ENCODE peak calls at places on chromosomes 1 and 21, in four cellular contexts. J is mesenchymal stem cell, F is neuronal stem cell, Z is ovary. Y is an unnamed sample. For H3K27me3 and H3K4me1, the result is how much of the 10 kb centered on the place peaks cover.

GRCh38 chr1:109782514-109782913 is 18.8 kb upstream of the EPS8L3 start:
- DNase-seq in J (peak), F (no peak), Z (peak), Y (no peak)

GRCh38 chr1:59678809-59679228 is 135.9 kb upstream of the HOOK1 start:
- DNase-seq in Z (no peak), F (peak), J (peak), Y (peak)

GRCh38 chr21:16460936-16461335 is 731.2 kb downstream of the USP25 start:
- DNase-seq in F (no peak), Z (no peak), J (no peak), Y (no peak)

GRCh38 chr1:6807782-6808181 is 22.5 kb downstream of the CAMTA1 start:
- DNase-seq in F (no peak), Z (no peak), J (no peak), Y (no peak)

GRCh38 chr1:15246960-15247614 is at the start of gene FHAD1:
- DNase-seq in J (peak), Z (peak), F (peak), Y (peak)

GRCh38 chr1:198018529-198018928 is 101.4 kb downstream of the LHX9 start:
- DNase-seq in J (peak), F (no peak), Z (no peak), Y (no peak)

GRCh38 chr1:3650248-3651010 is 526 bp upstream of the WRAP73 start:
- DNase-seq in Z (no peak), J (no peak), F (no peak), Y (no peak)

GRCh38 chr1:164637461-164638375 is 78.7 kb downstream of the PBX1 start:
- DNase-seq in J (peak), Z (no peak), F (no peak), Y (no peak)

GRCh38 chr21:44838951-44839350 is 21.1 kb upstream of the SUMO3 start:
- DNase-seq in Z (no peak), F (no peak), J (no peak), Y (no peak)
- H3K27me3 ChIP-seq in Z (under half), F (under half), J (half or more), Y (under half)

DNA sequence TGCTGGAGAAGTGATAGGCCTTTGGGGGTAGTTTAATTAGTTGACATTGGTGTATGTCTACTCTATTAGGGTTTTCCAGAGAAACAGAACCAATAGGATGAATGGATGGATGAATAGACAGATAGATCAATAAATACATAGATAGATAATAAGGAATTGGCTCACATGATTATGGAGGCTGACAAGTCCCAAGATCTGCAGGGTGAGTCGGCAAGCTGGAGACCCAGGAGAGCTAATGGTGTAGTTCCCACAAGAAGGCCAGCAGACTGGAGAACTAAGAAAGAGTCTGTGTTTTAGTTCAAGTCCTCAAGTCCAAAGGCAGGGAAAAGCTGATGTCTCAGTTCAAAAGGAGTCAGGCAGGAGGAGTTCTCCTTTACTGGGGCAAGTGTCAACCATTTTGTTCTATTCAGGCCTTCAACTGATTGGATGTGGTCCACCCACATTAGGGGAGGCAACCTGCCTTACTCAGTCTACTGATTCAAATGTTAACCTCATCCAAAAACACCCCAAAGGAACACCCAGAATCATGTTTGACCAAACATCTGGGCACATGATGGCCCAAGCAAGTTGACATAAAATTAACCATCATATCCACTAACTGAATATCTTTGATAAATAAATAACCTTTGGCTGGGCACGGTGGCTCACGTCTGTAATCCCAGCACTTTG is 4.5 kb upstream of the SDE2 start:
- DNase-seq in F (no peak), J (no peak), Z (no peak), Y (no peak)
- H3K4me1 ChIP-seq in F (under half), J (under half), Z (under half), Y (under half)

DNA sequence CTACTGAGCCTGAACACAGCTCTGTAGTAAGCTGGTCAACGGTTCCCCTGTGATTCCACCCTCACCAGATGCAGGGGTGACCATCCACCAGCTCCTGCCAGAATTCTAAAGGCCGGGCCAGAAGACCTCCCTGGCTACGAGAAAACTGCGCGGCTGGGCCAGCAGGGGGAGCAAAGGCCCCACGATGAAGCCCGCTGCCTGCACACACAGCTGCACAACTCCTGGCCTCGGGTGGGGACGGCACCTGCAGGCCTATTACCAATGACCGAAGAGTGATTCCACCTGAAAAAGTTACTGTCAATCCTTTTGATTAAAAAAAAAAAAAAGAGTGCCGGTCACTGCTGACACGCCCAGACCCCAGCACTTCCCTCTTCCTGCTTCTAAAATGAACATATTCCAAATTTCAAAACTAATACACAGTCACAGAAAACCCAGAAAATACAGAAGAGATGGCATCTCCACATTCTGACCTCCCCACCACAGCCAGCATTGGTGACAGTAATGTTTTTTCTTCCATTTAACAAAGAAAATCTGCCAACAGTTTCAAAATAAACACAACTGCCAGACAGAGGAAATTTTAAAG is 49.8 kb upstream of the RIPK4 start:
- DNase-seq in Z (peak), J (peak), F (peak), Y (peak)
- H3K27ac ChIP-seq in Z (no peak), J (no peak), F (no peak), Y (no peak)

GRCh38 chr1:47229031-47229831 is 2.8 kb downstream of the TAL1 start:
- DNase-seq in F (no peak), J (no peak), Z (no peak), Y (no peak)

GRCh38 chr1:47230692-47231313 is 1.2 kb downstream of the TAL1 start:
- DNase-seq in J (no peak), F (no peak), Z (no peak), Y (no peak)

GRCh38 chr1:47231314-47232186 is 475 bp downstream of the TAL1 start:
- DNase-seq in Z (no peak), F (no peak), J (peak), Y (no peak)

GRCh38 chr1:47228644-47229030 is 3.4 kb downstream of the TAL1 start:
- DNase-seq in Z (no peak), F (no peak), J (no peak), Y (no peak)

GRCh38 chr1:47229884-47230691 is 1.9 kb downstream of the TAL1 start:
- DNase-seq in J (no peak), Z (no peak), F (no peak), Y (no peak)
- H3K27me3 ChIP-seq in J (half or more), Z (under half), F (half or more), Y (under half)

DNA sequence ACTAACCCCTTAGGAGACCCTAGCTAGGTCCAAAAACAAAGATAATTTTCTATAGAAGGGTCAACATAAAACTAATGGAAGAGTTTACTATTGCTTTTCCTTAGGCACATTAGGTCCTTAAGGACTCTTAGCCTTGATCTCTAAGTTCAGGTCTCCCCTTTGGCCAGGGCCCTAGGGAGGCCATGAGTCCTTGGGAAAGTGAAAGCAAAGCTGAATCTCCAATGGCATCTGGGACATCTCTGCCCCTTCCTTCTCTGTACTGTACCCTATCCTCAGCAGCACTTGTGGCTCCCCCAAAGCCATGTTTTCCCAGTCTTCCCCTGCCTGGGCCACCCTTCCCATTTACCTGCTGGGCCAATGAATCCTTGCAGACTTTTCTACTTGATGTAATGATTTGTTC is 14.3 kb downstream of the IER5 start:
- DNase-seq in F (no peak), Z (no peak), J (peak), Y (no peak)
- H3K4me1 ChIP-seq in F (under half), Z (under half), J (under half), Y (half or more)

Y was measured in esophagus muscularis mucosa.